ENCODE peak calls at places on chromosome 10, in five cellular contexts. B is dorsolateral prefrontal cortex; E is Peyer's patch; U is tibial artery; I is CD8-positive, alpha-beta T cell. A is an unnamed sample.

GRCh38 chr10:101063548-101064414 is 2.0 kb downstream of the KAZALD1 start:
- DNase-seq in E (no peak), U (no peak), I (no peak), B (no peak), A (no peak)

GRCh38 chr10:13684252-13684791 is 97.6 kb downstream of the PRPF18 start:
- DNase-seq in E (no peak), I (no peak), B (peak), U (peak), A (no peak)

GRCh38 chr10:84342584-84342983 is 14.2 kb downstream of the CCSER2 start:
- DNase-seq in I (no peak), B (no peak), E (no peak), U (no peak), A (no peak)

GRCh38 chr10:103739039-103739764 is 116.2 kb downstream of the SH3PXD2A start:
- DNase-seq in E (no peak), B (no peak), I (no peak), U (no peak), A (no peak)

GRCh38 chr10:93630609-93631320 is 18.4 kb downstream of the PDE6C start:
- DNase-seq in E (no peak), B (no peak), U (no peak), I (no peak), A (no peak)

GRCh38 chr10:118818621-118819221 is 64.0 kb upstream of the CACUL1 start:
- DNase-seq in B (no peak), E (no peak), I (no peak), U (no peak), A (no peak)

GRCh38 chr10:119724630-119725549 is 960 bp upstream of the INPP5F start:
- DNase-seq in U (no peak), E (peak), I (no peak), B (no peak), A (no peak)

GRCh38 chr10:43235070-43235900 is 31.6 kb downstream of the RASGEF1A start:
- DNase-seq in U (peak), B (peak), I (no peak), E (no peak), A (no peak)

GRCh38 chr10:76882245-76882644 is 755.4 kb downstream of the KCNMA1 start:
- DNase-seq in U (no peak), E (no peak), B (no peak), I (no peak), A (no peak)

GRCh38 chr10:93456480-93456879 is 25.7 kb downstream of the MYOF start:
- DNase-seq in E (no peak), I (no peak), U (no peak), B (no peak), A (no peak)

GRCh38 chr10:124704428-124704805 is 39.8 kb downstream of the FAM53B start:
- DNase-seq in U (no peak), E (no peak), B (no peak), I (no peak), A (no peak)

GRCh38 chr10:95447733-95448132 is 113.4 kb downstream of the SORBS1 start:
- DNase-seq in I (no peak), B (no peak), E (no peak), U (no peak), A (no peak)

GRCh38 chr10:128125416-128125943 is 743 bp downstream of the MKI67 start:
- DNase-seq in B (no peak), E (no peak), I (no peak), U (no peak), A (no peak)

GRCh38 chr10:99681553-99681952 is 22.2 kb downstream of the ENTPD7 start:
- DNase-seq in B (no peak), I (no peak), E (no peak), U (no peak), A (no peak)

GRCh38 chr10:11463111-11463510 is 148.3 kb downstream of the USP6NL start:
- DNase-seq in B (no peak), E (no peak), I (no peak), U (no peak), A (no peak)

GRCh38 chr10:98608417-98608816 is 161.7 kb upstream of the HPS1 start:
- DNase-seq in U (no peak), B (no peak), E (no peak), I (no peak), A (no peak)

GRCh38 chr10:96338279-96338925 is 20.4 kb downstream of the OPALIN start:
- DNase-seq in I (no peak), U (no peak), B (peak), E (no peak), A (no peak)

GRCh38 chr10:69102429-69102828 is 14.5 kb downstream of the SRGN start:
- DNase-seq in I (no peak), E (no peak), B (no peak), U (no peak), A (no peak)

GRCh38 chr10:60089095-60089494 is 182.7 kb upstream of the CCDC6 start:
- DNase-seq in E (no peak), U (no peak), B (no peak), I (no peak), A (no peak)

GRCh38 chr10:133206311-133207040 is 23.5 kb upstream of the UTF1 start:
- DNase-seq in U (no peak), B (no peak), E (no peak), I (peak), A (no peak)

GRCh38 chr10:90871279-90871760 is 454 bp upstream of the RPP30 start:
- DNase-seq in B (peak), U (no peak), E (peak), I (peak), A (peak)

GRCh38 chr10:71622656-71623055 is 96.9 kb downstream of the C10orf105 start:
- DNase-seq in B (no peak), U (no peak), E (no peak), I (no peak), A (no peak)
- H3K27ac ChIP-seq in B (peak), U (no peak), E (no peak), I (no peak), A (no peak)

DNA sequence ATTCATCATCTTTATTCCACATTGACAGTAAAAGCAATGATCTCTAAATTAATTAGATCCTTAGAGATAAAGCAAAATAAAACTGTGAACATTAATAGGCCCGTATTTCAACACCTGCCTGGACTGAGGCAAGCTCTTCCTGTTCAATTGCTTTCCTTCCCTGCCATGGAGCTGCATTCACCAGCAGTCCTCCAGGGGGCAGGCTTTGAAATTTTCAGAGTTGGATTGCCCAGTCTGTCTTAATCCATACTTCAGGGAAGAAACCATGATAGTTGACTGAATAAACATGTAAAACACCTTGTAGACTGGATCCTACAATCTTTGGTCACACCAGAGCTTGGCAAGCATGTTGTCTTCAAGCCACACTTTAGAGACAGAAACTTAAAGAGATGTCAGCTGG is 936.6 kb downstream of the NRG3 start:
- DNase-seq in U (no peak), B (no peak), E (no peak), I (no peak), A (no peak)
- TF ChIP-seq CTCF in U (no peak), B (peak), E (no peak), I (no peak), A (no peak)

DNA sequence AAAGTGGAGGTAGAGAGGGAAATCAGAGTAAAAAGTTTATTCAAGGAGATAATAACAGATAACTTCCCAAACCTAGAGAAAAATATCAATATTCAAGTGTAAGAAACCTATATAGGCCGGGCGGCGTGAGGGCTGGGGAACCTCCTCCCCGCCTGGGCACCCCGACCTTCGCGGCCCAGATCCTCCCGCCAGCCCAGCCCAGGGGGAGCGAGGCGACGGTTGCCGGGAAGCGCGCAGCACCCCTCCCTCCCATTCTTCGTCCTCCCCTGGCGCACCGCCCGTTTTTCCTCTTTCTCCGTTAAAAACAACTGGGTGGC is 32.4 kb upstream of the SFTPD start:
- DNase-seq in U (no peak), I (no peak), B (peak), E (no peak), A (no peak)
- H3K27ac ChIP-seq in U (peak), I (no peak), B (peak), E (no peak), A (no peak)

GRCh38 chr10:44685177-44685576 is 226.0 kb upstream of the TMEM72 start:
- DNase-seq in I (no peak), U (no peak), E (no peak), B (no peak), A (no peak)

GRCh38 chr10:44684641-44685040 is 226.5 kb upstream of the TMEM72 start:
- DNase-seq in I (no peak), U (no peak), B (no peak), E (no peak), A (no peak)

GRCh38 chr10:44689368-44689767 is 221.8 kb upstream of the TMEM72 start:
- DNase-seq in E (no peak), I (no peak), B (no peak), U (no peak), A (no peak)
- TF ChIP-seq CTCF in E (no peak), I (no peak), B (no peak), U (no peak), A (no peak)

DNA sequence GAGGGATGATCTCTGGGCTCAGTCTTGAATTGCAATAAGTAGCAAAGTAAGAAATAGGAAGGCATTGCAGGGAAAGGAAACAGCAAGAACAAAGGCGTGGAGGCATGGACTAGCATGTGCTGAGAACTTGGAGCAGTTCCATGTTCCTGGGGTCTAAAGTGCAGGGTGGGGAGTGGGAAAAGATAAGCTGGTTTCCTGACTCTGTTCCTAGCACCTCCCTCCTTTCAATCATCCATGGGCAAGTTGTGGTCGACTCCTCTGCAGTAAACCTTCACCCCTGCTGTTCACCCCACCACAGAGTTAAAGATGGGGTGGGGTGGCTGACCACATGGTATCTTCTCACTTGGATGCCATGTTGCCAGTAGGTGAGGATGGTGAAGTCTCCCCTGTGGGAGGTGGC is 29.6 kb downstream of the RPS24 start:
- DNase-seq in I (no peak), U (no peak), B (no peak), E (no peak), A (no peak)
- H3K27ac ChIP-seq in I (no peak), U (no peak), B (no peak), E (no peak), A (no peak)

GRCh38 chr10:64977912-64978311 is 1456.7 kb downstream of the REEP3 start:
- DNase-seq in I (no peak), E (no peak), U (no peak), B (no peak), A (no peak)
- TF ChIP-seq CTCF in I (no peak), E (no peak), U (no peak), B (peak), A (no peak)

A was measured in CD4-positive, alpha-beta T cell.